ENCODE peak calls at places on chromosomes 16 and 17, in four cellular contexts. One of them, this sample, is unnamed.

GRCh38 chr17:66562119-66562518 is 259.7 kb downstream of the PRKCA start:
- DNase-seq in H1: no peak
- DNase-seq in K562: no peak
- DNase-seq in GM12878: no peak
- DNase-seq in this sample: no peak

GRCh38 chr17:49546546-49547535 is 28.8 kb upstream of the NXPH3 start:
- DNase-seq in H1: no peak
- DNase-seq in K562: no peak
- DNase-seq in GM12878: no peak
- DNase-seq in this sample: no peak

GRCh38 chr17:3157218-3157617 is 29.9 kb upstream of the OR1G1 start:
- DNase-seq in H1: no peak
- DNase-seq in K562: no peak
- DNase-seq in GM12878: no peak
- DNase-seq in this sample: no peak

GRCh38 chr16:56481468-56482112 is 30.2 kb downstream of the OGFOD1 start:
- DNase-seq in H1: no peak
- DNase-seq in K562: no peak
- DNase-seq in GM12878: no peak
- DNase-seq in this sample: no peak

GRCh38 chr17:43831633-43832032 is 1.3 kb downstream of the MPP3 start:
- DNase-seq in H1: no peak
- DNase-seq in K562: no peak
- DNase-seq in GM12878: no peak
- DNase-seq in this sample: no peak

GRCh38 chr17:49717371-49717841 is 9.6 kb upstream of the SLC35B1 start:
- DNase-seq in H1: no peak
- DNase-seq in K562: no peak
- DNase-seq in GM12878: no peak
- DNase-seq in this sample: no peak

GRCh38 chr17:19727466-19728113 is 11.2 kb upstream of the SLC47A2 start:
- DNase-seq in H1: no peak
- DNase-seq in K562: no peak
- DNase-seq in GM12878: no peak
- DNase-seq in this sample: no peak

GRCh38 chr16:14420721-14421488 is 209.2 kb downstream of the PARN start:
- DNase-seq in H1: no peak
- DNase-seq in K562: no peak
- DNase-seq in GM12878: no peak
- DNase-seq in this sample: peak; percentile 76

GRCh38 chr16:86353934-86354333 is 156.4 kb upstream of the FOXF1 start:
- DNase-seq in H1: no peak
- DNase-seq in K562: no peak
- DNase-seq in GM12878: no peak
- DNase-seq in this sample: no peak

GRCh38 chr16:27257271-27257670 is 11.3 kb downstream of the NSMCE1 start:
- DNase-seq in H1: no peak
- DNase-seq in K562: no peak
- DNase-seq in GM12878: no peak
- DNase-seq in this sample: no peak

GRCh38 chr17:46964315-46965265 is 14.5 kb downstream of the RPRML start:
- DNase-seq in H1: no peak
- DNase-seq in K562: peak; percentile 56
- DNase-seq in GM12878: no peak
- DNase-seq in this sample: no peak

GRCh38 chr17:63641678-63642077 is 19.5 kb downstream of the MAP3K3 start:
- DNase-seq in H1: no peak
- DNase-seq in K562: no peak
- DNase-seq in GM12878: no peak
- DNase-seq in this sample: no peak

GRCh38 chr17:79741751-79742588 is 11.2 kb downstream of the ENPP7 start:
- DNase-seq in H1: peak; percentile 49
- DNase-seq in K562: peak; percentile 92
- DNase-seq in GM12878: no peak
- DNase-seq in this sample: peak; percentile 67

GRCh38 chr17:60040843-60041242 is 37.9 kb downstream of the HEATR6 start:
- DNase-seq in H1: no peak
- DNase-seq in K562: no peak
- DNase-seq in GM12878: no peak
- DNase-seq in this sample: no peak

GRCh38 chr16:29876578-29877249 is 13.7 kb upstream of the CDIPT start:
- DNase-seq in H1: no peak
- DNase-seq in K562: peak; percentile 68
- DNase-seq in GM12878: no peak
- DNase-seq in this sample: no peak

GRCh38 chr17:14152726-14153125 is 83.4 kb downstream of the COX10 start:
- DNase-seq in H1: no peak
- DNase-seq in K562: no peak
- DNase-seq in GM12878: no peak
- DNase-seq in this sample: no peak

GRCh38 chr17:82126479-82127314 is 28.7 kb upstream of the FASN start:
- DNase-seq in H1: no peak
- DNase-seq in K562: no peak
- DNase-seq in GM12878: no peak
- DNase-seq in this sample: no peak

GRCh38 chr16:53789159-53789558 is 85.2 kb downstream of the FTO start:
- DNase-seq in H1: no peak
- DNase-seq in K562: no peak
- DNase-seq in GM12878: no peak
- DNase-seq in this sample: no peak

GRCh38 chr17:4939554-4939803 is 367 bp downstream of the SLC25A11 start:
- DNase-seq in H1: no peak
- DNase-seq in K562: no peak
- DNase-seq in GM12878: no peak
- DNase-seq in this sample: no peak

GRCh38 chr17:6677946-6678345 is 26.4 kb downstream of the C17orf100 start:
- DNase-seq in H1: no peak
- DNase-seq in K562: no peak
- DNase-seq in GM12878: no peak
- DNase-seq in this sample: no peak

GRCh38 chr16:30004424-30004776 is 6.4 kb downstream of the DOC2A start:
- DNase-seq in H1: no peak
- DNase-seq in K562: no peak
- DNase-seq in GM12878: no peak
- DNase-seq in this sample: no peak

DNA sequence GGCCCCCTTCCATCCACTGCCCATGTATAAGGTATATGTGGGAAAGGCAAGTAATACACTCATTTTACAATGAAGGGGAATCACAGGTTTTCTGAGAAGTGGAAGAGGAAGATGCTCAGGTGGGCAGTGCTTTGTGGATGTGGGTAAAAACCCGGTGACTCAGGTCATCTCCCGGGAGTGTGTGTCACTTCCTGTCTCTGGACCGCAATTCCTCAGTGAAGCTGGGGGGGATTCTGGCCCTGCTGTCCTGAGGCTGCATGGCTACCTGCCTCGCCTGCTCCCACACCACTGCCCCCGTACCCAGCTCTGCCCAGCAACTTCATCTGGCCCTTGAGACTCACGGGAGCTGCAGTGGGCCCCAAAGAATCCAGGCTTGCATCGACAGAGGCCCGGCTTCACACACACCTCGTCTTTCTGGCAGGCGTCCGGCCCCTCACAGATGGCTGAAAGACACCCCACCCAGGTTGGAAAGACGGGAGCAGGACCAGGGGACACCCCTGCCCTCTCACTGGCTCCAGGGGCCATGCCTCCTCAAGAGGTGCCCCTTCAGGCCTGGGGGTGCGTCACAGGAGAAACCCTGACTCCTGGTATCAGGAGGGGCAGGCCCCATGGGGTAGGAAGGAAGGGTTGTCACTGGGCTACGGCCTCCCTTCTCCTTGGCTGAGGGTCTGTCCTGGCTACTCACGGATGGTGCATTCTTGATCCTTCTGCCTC is 882 bp downstream of the SCARF1 start:
- DNase-seq in H1: no peak
- DNase-seq in K562: no peak
- DNase-seq in GM12878: peak; percentile 61
- DNase-seq in this sample: no peak
- TF ChIP-seq RAD21 in H1: no peak
- TF ChIP-seq RAD21 in K562: no peak
- TF ChIP-seq RAD21 in GM12878: no peak
- TF ChIP-seq RAD21 in this sample: no peak

GRCh38 chr17:8125947-8126305 is 2.0 kb upstream of the HES7 start:
- DNase-seq in H1: no peak
- DNase-seq in K562: peak; percentile 39
- DNase-seq in GM12878: no peak
- DNase-seq in this sample: no peak
- TF ChIP-seq CBX5 in H1: no peak
- TF ChIP-seq CBX5 in K562: no peak
- TF ChIP-seq CBX5 in GM12878: no peak
- TF ChIP-seq CBX5 in this sample: no peak

DNA sequence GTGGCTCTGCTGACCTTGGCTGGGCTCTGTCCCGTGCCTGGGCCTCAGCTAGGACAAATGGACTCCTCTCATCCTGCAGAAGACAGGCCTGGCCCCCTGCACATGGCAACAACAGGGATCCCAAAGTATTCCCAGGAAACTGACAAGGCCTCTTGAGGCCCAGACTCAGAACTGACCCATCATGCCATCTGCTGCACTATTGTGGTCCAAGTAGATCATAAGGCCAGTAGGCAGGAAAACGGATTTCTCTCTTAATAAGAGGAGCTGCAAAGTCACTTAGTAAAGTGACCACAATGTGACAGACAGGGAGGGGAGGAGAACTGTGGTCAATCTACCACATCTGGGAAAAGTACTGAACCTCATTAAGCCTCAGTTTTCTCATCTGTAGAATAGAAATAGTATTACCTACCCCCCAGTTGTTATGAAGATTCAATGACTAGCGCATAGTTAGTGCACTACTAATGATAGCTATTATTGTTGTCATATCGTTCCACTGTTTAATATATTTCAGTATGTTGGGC is 62.1 kb upstream of the TNRC6A start:
- DNase-seq in H1: no peak
- DNase-seq in K562: no peak
- DNase-seq in GM12878: no peak
- DNase-seq in this sample: no peak
- TF ChIP-seq ATF2 in H1: no peak
- TF ChIP-seq ATF2 in K562: no peak
- TF ChIP-seq ATF2 in GM12878: no peak
- TF ChIP-seq ATF2 in this sample: no peak

GRCh38 chr16:88924834-88925539 is 52.0 kb downstream of the CBFA2T3 start:
- DNase-seq in H1: peak; percentile 49
- DNase-seq in K562: peak; percentile 58
- DNase-seq in GM12878: no peak
- DNase-seq in this sample: peak; percentile 70
- TF ChIP-seq RAD21 in H1: peak; percentile 27
- TF ChIP-seq RAD21 in K562: no peak
- TF ChIP-seq RAD21 in GM12878: peak; percentile 46
- TF ChIP-seq RAD21 in this sample: peak; percentile 74

DNA sequence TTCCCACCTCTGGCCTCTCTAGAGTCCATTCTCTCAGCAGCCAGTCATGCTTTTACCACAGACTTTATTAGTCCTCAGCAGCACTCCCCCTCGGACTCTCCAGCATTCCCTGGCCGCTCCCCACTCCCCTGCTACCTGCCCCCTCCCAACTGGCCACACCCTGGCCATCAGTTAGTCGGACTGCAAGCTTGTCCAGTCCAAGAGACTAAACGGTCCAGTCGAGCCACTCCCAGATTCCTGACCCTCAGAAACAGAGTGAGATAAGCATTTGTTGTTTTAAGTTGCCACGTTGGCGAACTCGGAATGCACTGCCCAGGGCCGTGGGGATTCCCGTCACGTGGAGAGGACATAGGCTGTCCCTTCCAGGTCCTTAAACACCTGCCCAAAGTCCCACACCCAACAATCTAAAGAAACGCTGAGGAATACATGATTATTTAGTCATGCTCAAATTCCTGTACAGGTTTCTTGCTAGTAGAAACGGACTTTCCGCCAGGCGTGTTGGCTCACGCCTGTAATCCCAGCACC is 5.8 kb upstream of the SPG7 start:
- DNase-seq in H1: no peak
- DNase-seq in K562: no peak
- DNase-seq in GM12878: no peak
- DNase-seq in this sample: peak; percentile 70
- TF ChIP-seq CBX5 in H1: no peak
- TF ChIP-seq CBX5 in K562: no peak
- TF ChIP-seq CBX5 in GM12878: no peak
- TF ChIP-seq CBX5 in this sample: no peak

DNA sequence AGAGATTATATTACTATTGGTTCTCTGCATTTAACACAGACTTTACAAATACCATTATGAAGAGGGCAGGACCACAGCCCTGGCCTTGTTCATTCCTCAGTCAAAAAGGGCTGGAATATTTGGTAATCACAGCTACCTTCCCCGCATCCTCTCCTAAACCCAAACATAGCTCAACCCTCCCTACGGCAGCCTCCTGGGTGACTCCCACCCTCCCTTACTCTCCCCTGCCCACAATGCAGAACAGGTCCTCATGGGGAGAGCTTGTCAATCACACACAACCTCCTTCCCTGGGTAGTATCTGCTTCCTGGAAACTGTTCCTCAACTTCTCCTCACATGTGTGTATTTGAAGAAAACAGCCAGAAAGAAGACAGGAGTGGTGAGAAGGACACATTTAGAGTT is 224.2 kb downstream of the C16orf78 start:
- DNase-seq in H1: no peak
- DNase-seq in K562: no peak
- DNase-seq in GM12878: no peak
- DNase-seq in this sample: no peak
- TF ChIP-seq ATF2 in H1: no peak
- TF ChIP-seq ATF2 in K562: no peak
- TF ChIP-seq ATF2 in GM12878: no peak
- TF ChIP-seq ATF2 in this sample: no peak

GRCh38 chr17:77097772-77098171 is 43.0 kb upstream of the SEC14L1 start:
- DNase-seq in H1: no peak
- DNase-seq in K562: no peak
- DNase-seq in GM12878: no peak
- DNase-seq in this sample: no peak

GRCh38 chr17:77100009-77100408 is 40.8 kb upstream of the SEC14L1 start:
- DNase-seq in H1: no peak
- DNase-seq in K562: no peak
- DNase-seq in GM12878: no peak
- DNase-seq in this sample: no peak

GRCh38 chr17:77096570-77097214 is 44.1 kb upstream of the SEC14L1 start:
- DNase-seq in H1: no peak
- DNase-seq in K562: no peak
- DNase-seq in GM12878: no peak
- DNase-seq in this sample: peak; percentile 41

GRCh38 chr17:77101521-77102410 is 39.0 kb upstream of the SEC14L1 start:
- DNase-seq in H1: no peak
- DNase-seq in K562: no peak
- DNase-seq in GM12878: no peak
- DNase-seq in this sample: peak; percentile 88

DNA sequence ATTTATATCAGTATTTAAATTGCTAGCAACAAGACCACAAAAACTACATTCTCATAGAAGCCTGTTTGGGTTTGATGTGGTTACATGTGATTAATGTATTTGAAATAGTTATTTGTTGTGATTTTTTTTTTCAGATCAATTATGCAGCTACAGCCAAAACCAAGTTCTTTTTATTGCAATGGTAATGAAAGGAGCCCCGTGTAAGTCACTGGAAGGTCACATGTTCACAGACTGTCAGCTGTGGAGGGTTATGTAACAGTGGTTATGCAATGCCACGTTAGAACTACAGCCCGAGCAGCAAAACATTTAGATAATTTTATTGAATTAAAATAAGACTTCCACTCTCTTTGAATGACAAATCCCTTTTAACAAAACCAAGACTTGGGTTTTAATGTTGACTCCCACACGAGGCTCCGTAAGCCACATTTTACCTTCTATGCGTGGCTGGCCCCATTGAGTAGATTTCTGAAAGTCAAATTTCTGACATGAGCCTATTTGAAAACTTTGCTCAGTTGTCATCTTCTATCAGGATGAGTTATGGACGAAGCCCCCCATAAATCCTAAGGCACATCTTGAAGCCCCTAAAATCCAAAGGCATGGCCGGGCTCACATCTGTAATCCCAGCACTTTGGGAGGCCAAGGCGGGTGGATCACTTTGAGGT is 41.8 kb upstream of the SEC14L1 start:
- DNase-seq in H1: no peak
- DNase-seq in K562: no peak
- DNase-seq in GM12878: no peak
- DNase-seq in this sample: peak; percentile 57
- TF ChIP-seq RAD21 in H1: no peak
- TF ChIP-seq RAD21 in K562: no peak
- TF ChIP-seq RAD21 in GM12878: no peak
- TF ChIP-seq RAD21 in this sample: no peak

This sample was measured in HepG2.